ENCODE peak calls at places on chromosome 2, in ten cellular contexts. One of them, this sample, is unnamed.

GRCh38 chr2:232866104-232866503 is 4.0 kb upstream of the SNORC start:
- DNase-seq in choroid plexus epithelial cell: no peak
- DNase-seq in body of pancreas: no peak
- DNase-seq in right atrium auricular region: no peak
- DNase-seq in adrenal gland: no peak
- DNase-seq in HCT116: no peak
- DNase-seq in fibroblast of the aortic adventitia: no peak
- DNase-seq in HFF-Myc: no peak
- DNase-seq in esophagus squamous epithelium: no peak
- DNase-seq in colonic mucosa: no peak
- DNase-seq in this sample: no peak

GRCh38 chr2:121532347-121532766 is 1.7 kb downstream of the RNU4ATAC start:
- DNase-seq in fibroblast of the aortic adventitia: peak
- DNase-seq in HCT116: no peak
- DNase-seq in esophagus squamous epithelium: no peak
- DNase-seq in adrenal gland: no peak
- DNase-seq in right atrium auricular region: no peak
- DNase-seq in HFF-Myc: peak
- DNase-seq in choroid plexus epithelial cell: peak
- DNase-seq in body of pancreas: no peak
- DNase-seq in colonic mucosa: no peak
- DNase-seq in this sample: peak

GRCh38 chr2:153872311-153873061 is 764 bp downstream of the GALNT13 start:
- DNase-seq in HFF-Myc: no peak
- DNase-seq in esophagus squamous epithelium: no peak
- DNase-seq in right atrium auricular region: no peak
- DNase-seq in body of pancreas: no peak
- DNase-seq in colonic mucosa: no peak
- DNase-seq in HCT116: no peak
- DNase-seq in fibroblast of the aortic adventitia: no peak
- DNase-seq in choroid plexus epithelial cell: no peak
- DNase-seq in adrenal gland: no peak
- DNase-seq in this sample: no peak

GRCh38 chr2:112737544-112738232 is 16.9 kb downstream of the NT5DC4 start:
- DNase-seq in colonic mucosa: no peak
- DNase-seq in HCT116: no peak
- DNase-seq in right atrium auricular region: no peak
- DNase-seq in body of pancreas: no peak
- DNase-seq in HFF-Myc: no peak
- DNase-seq in esophagus squamous epithelium: no peak
- DNase-seq in adrenal gland: no peak
- DNase-seq in fibroblast of the aortic adventitia: no peak
- DNase-seq in choroid plexus epithelial cell: no peak
- DNase-seq in this sample: no peak

GRCh38 chr2:179355881-179356280 is 91.2 kb upstream of the SESTD1 start:
- DNase-seq in colonic mucosa: no peak
- DNase-seq in HFF-Myc: no peak
- DNase-seq in adrenal gland: no peak
- DNase-seq in body of pancreas: no peak
- DNase-seq in choroid plexus epithelial cell: no peak
- DNase-seq in HCT116: no peak
- DNase-seq in fibroblast of the aortic adventitia: peak
- DNase-seq in right atrium auricular region: no peak
- DNase-seq in esophagus squamous epithelium: no peak
- DNase-seq in this sample: peak

GRCh38 chr2:102848366-102848839 is 86.6 kb downstream of the TMEM182 start:
- DNase-seq in right atrium auricular region: peak
- DNase-seq in body of pancreas: peak
- DNase-seq in adrenal gland: peak
- DNase-seq in esophagus squamous epithelium: no peak
- DNase-seq in HFF-Myc: no peak
- DNase-seq in choroid plexus epithelial cell: peak
- DNase-seq in fibroblast of the aortic adventitia: peak
- DNase-seq in HCT116: no peak
- DNase-seq in colonic mucosa: peak
- DNase-seq in this sample: peak

GRCh38 chr2:44358498-44358897 is 2.8 kb downstream of the PREPL start:
- DNase-seq in right atrium auricular region: no peak
- DNase-seq in HFF-Myc: no peak
- DNase-seq in choroid plexus epithelial cell: peak
- DNase-seq in fibroblast of the aortic adventitia: peak
- DNase-seq in esophagus squamous epithelium: no peak
- DNase-seq in colonic mucosa: peak
- DNase-seq in adrenal gland: peak
- DNase-seq in HCT116: no peak
- DNase-seq in body of pancreas: peak
- DNase-seq in this sample: peak

GRCh38 chr2:143974262-143974661 is 545.7 kb downstream of the ZEB2 start:
- DNase-seq in adrenal gland: no peak
- DNase-seq in HCT116: no peak
- DNase-seq in colonic mucosa: no peak
- DNase-seq in HFF-Myc: no peak
- DNase-seq in fibroblast of the aortic adventitia: peak
- DNase-seq in body of pancreas: no peak
- DNase-seq in choroid plexus epithelial cell: peak
- DNase-seq in esophagus squamous epithelium: no peak
- DNase-seq in right atrium auricular region: no peak
- DNase-seq in this sample: peak

GRCh38 chr2:190376083-190376482 is 32.1 kb upstream of the MFSD6 start:
- DNase-seq in body of pancreas: no peak
- DNase-seq in fibroblast of the aortic adventitia: no peak
- DNase-seq in right atrium auricular region: no peak
- DNase-seq in choroid plexus epithelial cell: no peak
- DNase-seq in esophagus squamous epithelium: no peak
- DNase-seq in HCT116: no peak
- DNase-seq in HFF-Myc: no peak
- DNase-seq in colonic mucosa: no peak
- DNase-seq in adrenal gland: no peak
- DNase-seq in this sample: no peak

DNA sequence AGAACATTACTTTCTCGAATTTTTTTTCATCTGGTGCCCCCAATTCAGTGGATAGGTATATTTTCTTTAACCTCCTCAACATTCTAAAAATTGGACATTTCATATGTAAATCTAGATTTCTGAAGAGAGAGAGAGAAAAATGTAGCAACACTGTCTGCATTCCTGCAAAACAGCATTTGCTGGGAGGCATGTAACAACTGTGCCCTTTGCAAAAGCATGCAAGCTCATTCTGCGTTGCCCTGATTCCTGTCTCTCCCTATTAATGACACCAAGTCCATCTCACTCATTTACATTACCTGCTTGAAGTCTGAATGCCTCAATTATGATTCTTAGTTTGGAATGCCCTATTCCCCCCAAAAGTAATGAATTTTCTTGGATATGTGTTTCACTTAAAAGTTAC is 79.8 kb upstream of the BARD1 start:
- DNase-seq in adrenal gland: no peak
- DNase-seq in fibroblast of the aortic adventitia: no peak
- DNase-seq in HFF-Myc: no peak
- DNase-seq in right atrium auricular region: no peak
- DNase-seq in colonic mucosa: no peak
- DNase-seq in body of pancreas: no peak
- DNase-seq in choroid plexus epithelial cell: no peak
- DNase-seq in HCT116: no peak
- DNase-seq in esophagus squamous epithelium: no peak
- DNase-seq in this sample: no peak
- TF ChIP-seq CTCF in adrenal gland: no peak
- TF ChIP-seq CTCF in fibroblast of the aortic adventitia: no peak
- TF ChIP-seq CTCF in HFF-Myc: no peak
- TF ChIP-seq CTCF in right atrium auricular region: no peak
- TF ChIP-seq CTCF in colonic mucosa: no peak
- TF ChIP-seq CTCF in body of pancreas: no peak
- TF ChIP-seq CTCF in choroid plexus epithelial cell: no peak
- TF ChIP-seq CTCF in HCT116: no peak
- TF ChIP-seq CTCF in esophagus squamous epithelium: no peak
- TF ChIP-seq CTCF in this sample: no peak

GRCh38 chr2:101265893-101266499 is 13.3 kb downstream of the CNOT11 start:
- DNase-seq in HCT116: no peak
- DNase-seq in colonic mucosa: peak
- DNase-seq in adrenal gland: no peak
- DNase-seq in right atrium auricular region: no peak
- DNase-seq in HFF-Myc: no peak
- DNase-seq in esophagus squamous epithelium: no peak
- DNase-seq in body of pancreas: peak
- DNase-seq in choroid plexus epithelial cell: no peak
- DNase-seq in fibroblast of the aortic adventitia: no peak
- DNase-seq in this sample: no peak
- H3K4me3 ChIP-seq in HCT116: no peak
- H3K4me3 ChIP-seq in colonic mucosa: no peak
- H3K4me3 ChIP-seq in adrenal gland: no peak
- H3K4me3 ChIP-seq in right atrium auricular region: no peak
- H3K4me3 ChIP-seq in HFF-Myc: no peak
- H3K4me3 ChIP-seq in esophagus squamous epithelium: no peak
- H3K4me3 ChIP-seq in body of pancreas: no peak
- H3K4me3 ChIP-seq in choroid plexus epithelial cell: no peak
- H3K4me3 ChIP-seq in fibroblast of the aortic adventitia: no peak
- H3K4me3 ChIP-seq in this sample: no peak

DNA sequence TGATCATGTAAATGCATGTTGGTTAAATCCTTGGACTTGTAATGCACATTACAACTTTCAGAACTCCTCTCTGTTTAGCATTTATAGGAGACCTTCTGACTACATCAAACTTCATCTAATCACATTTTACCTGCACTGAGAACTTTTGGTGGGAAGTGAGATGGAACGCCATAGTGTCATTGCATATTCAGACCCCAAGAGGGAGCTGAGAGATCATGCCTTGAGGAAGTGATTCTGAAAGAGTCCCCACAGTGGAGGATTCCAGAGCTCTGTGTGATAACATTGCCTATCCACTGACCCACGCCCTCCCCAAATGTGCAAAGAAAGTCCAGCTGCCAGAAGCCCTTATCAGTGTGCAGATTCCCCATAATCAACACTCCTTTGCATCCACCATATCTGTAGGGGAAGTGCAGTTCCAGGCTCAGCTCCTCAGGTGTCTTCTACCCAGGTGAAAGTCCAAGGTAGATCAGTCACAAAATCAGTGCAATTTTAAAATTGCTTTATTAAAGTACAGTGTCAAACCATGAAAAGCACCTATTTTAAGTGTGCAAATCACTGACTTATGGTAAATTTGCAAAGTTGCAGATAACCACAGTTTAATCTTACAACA is 212.4 kb downstream of the RPIA start:
- DNase-seq in right atrium auricular region: no peak
- DNase-seq in colonic mucosa: no peak
- DNase-seq in HCT116: peak
- DNase-seq in fibroblast of the aortic adventitia: peak
- DNase-seq in HFF-Myc: peak
- DNase-seq in adrenal gland: no peak
- DNase-seq in esophagus squamous epithelium: no peak
- DNase-seq in choroid plexus epithelial cell: peak
- DNase-seq in body of pancreas: no peak
- DNase-seq in this sample: peak
- TF ChIP-seq CTCF in right atrium auricular region: peak
- TF ChIP-seq CTCF in colonic mucosa: peak
- TF ChIP-seq CTCF in HCT116: peak
- TF ChIP-seq CTCF in fibroblast of the aortic adventitia: peak
- TF ChIP-seq CTCF in HFF-Myc: peak
- TF ChIP-seq CTCF in adrenal gland: peak
- TF ChIP-seq CTCF in esophagus squamous epithelium: peak
- TF ChIP-seq CTCF in choroid plexus epithelial cell: peak
- TF ChIP-seq CTCF in body of pancreas: peak
- TF ChIP-seq CTCF in this sample: peak

GRCh38 chr2:58239243-58239642 is 1.9 kb downstream of the FANCL start:
- DNase-seq in choroid plexus epithelial cell: no peak
- DNase-seq in adrenal gland: no peak
- DNase-seq in esophagus squamous epithelium: no peak
- DNase-seq in HCT116: no peak
- DNase-seq in colonic mucosa: no peak
- DNase-seq in body of pancreas: no peak
- DNase-seq in HFF-Myc: no peak
- DNase-seq in fibroblast of the aortic adventitia: no peak
- DNase-seq in right atrium auricular region: no peak
- DNase-seq in this sample: no peak
- H3K4me3 ChIP-seq in choroid plexus epithelial cell: no peak
- H3K4me3 ChIP-seq in adrenal gland: no peak
- H3K4me3 ChIP-seq in esophagus squamous epithelium: no peak
- H3K4me3 ChIP-seq in HCT116: no peak
- H3K4me3 ChIP-seq in colonic mucosa: no peak
- H3K4me3 ChIP-seq in body of pancreas: no peak
- H3K4me3 ChIP-seq in HFF-Myc: no peak
- H3K4me3 ChIP-seq in fibroblast of the aortic adventitia: no peak
- H3K4me3 ChIP-seq in right atrium auricular region: no peak
- H3K4me3 ChIP-seq in this sample: no peak